ENCODE peak calls at places on chromosomes 3 and 15, in six cellular contexts. Q is A549, L is K562, Z is endothelial cell of umbilical vein, B is H1, K is HepG2. W is an unnamed sample.

GRCh38 chr3:72445827-72446405 is 402.3 kb downstream of the SHQ1 start:
- DNase-seq in Z (peak; percentile 46), K (no peak), B (no peak), Q (no peak), L (no peak), W (no peak)

GRCh38 chr15:68259883-68260282 is 17.7 kb upstream of the FEM1B start:
- DNase-seq in Q (no peak), B (no peak), Z (no peak), L (no peak), K (no peak), W (no peak)

GRCh38 chr3:11757441-11757875 is 89.2 kb downstream of the TAMM41 start:
- DNase-seq in K (no peak), L (no peak), Z (no peak), Q (no peak), B (no peak), W (no peak)

GRCh38 chr15:60414016-60414682 is 16.4 kb upstream of the ANXA2 start:
- DNase-seq in B (no peak), K (no peak), Z (peak; percentile 12), Q (no peak), L (no peak), W (no peak)

GRCh38 chr15:55546718-55547117 is 38.7 kb upstream of the DNAAF4 start:
- DNase-seq in B (no peak), Z (no peak), K (no peak), L (no peak), Q (no peak), W (no peak)

GRCh38 chr15:100256985-100257650 is 84.7 kb downstream of the ADAMTS17 start:
- DNase-seq in K (no peak), Q (no peak), B (no peak), L (no peak), Z (no peak), W (no peak)

GRCh38 chr3:134144694-134145093 is 106.0 kb downstream of the RYK start:
- DNase-seq in Z (peak; percentile 7), B (no peak), Q (no peak), L (no peak), K (no peak), W (no peak)

GRCh38 chr3:148878073-148878472 is 13.0 kb downstream of the CPA3 start:
- DNase-seq in K (no peak), Q (no peak), B (no peak), Z (no peak), L (no peak), W (no peak)

GRCh38 chr15:22954326-22954725 is 25.8 kb downstream of the CYFIP1 start:
- DNase-seq in L (no peak), K (no peak), B (no peak), Q (no peak), Z (no peak), W (no peak)

GRCh38 chr3:192188218-192188835 is 539.0 kb downstream of the FGF12 start:
- DNase-seq in Q (peak; percentile 21), Z (peak; percentile 46), B (peak; percentile 49), K (peak; percentile 33), L (peak; percentile 27), W (peak; percentile 77)

GRCh38 chr3:177201707-177202397 is 4.6 kb upstream of the TBL1XR1 start:
- DNase-seq in Q (no peak), K (no peak), L (no peak), Z (no peak), B (no peak), W (no peak)

GRCh38 chr3:14853280-14853956 is 34.7 kb downstream of the FGD5 start:
- DNase-seq in Z (no peak), Q (no peak), B (no peak), K (no peak), L (no peak), W (no peak)

GRCh38 chr3:4504340-4505261 is 11.5 kb downstream of the ITPR1 start:
- DNase-seq in K (no peak), B (no peak), Z (no peak), Q (no peak), L (no peak), W (no peak)

GRCh38 chr3:56720836-56721235 is 37.8 kb upstream of the TASOR start:
- DNase-seq in Z (no peak), B (no peak), K (no peak), Q (no peak), L (no peak), W (no peak)

GRCh38 chr3:114623420-114624046 is 329.7 kb downstream of the TIGIT start:
- DNase-seq in Z (peak; percentile 39), Q (no peak), K (peak; percentile 24), B (no peak), L (no peak), W (no peak)

GRCh38 chr3:185402561-185402960 is 39.6 kb downstream of the MAP3K13 start:
- DNase-seq in K (no peak), Q (no peak), L (no peak), B (no peak), Z (no peak), W (no peak)

GRCh38 chr3:50675179-50676030 is 678 bp downstream of the DOCK3 start:
- DNase-seq in Q (no peak), L (peak; percentile 44), K (no peak), B (no peak), Z (no peak), W (peak; percentile 86)

GRCh38 chr3:140163159-140163763 is 228.3 kb downstream of the CLSTN2 start:
- DNase-seq in L (no peak), Z (no peak), B (no peak), K (no peak), Q (no peak), W (no peak)

GRCh38 chr3:33717866-33718594 is at the start of gene CLASP2:
- DNase-seq in Q (peak; percentile 89), L (peak; percentile 94), Z (peak; percentile 91), K (peak; percentile 76), B (peak; percentile 76), W (peak; percentile 83)

GRCh38 chr15:31570591-31570990 is 244.0 kb downstream of the KLF13 start:
- DNase-seq in Z (no peak), B (no peak), L (no peak), K (no peak), Q (no peak), W (no peak)

DNA sequence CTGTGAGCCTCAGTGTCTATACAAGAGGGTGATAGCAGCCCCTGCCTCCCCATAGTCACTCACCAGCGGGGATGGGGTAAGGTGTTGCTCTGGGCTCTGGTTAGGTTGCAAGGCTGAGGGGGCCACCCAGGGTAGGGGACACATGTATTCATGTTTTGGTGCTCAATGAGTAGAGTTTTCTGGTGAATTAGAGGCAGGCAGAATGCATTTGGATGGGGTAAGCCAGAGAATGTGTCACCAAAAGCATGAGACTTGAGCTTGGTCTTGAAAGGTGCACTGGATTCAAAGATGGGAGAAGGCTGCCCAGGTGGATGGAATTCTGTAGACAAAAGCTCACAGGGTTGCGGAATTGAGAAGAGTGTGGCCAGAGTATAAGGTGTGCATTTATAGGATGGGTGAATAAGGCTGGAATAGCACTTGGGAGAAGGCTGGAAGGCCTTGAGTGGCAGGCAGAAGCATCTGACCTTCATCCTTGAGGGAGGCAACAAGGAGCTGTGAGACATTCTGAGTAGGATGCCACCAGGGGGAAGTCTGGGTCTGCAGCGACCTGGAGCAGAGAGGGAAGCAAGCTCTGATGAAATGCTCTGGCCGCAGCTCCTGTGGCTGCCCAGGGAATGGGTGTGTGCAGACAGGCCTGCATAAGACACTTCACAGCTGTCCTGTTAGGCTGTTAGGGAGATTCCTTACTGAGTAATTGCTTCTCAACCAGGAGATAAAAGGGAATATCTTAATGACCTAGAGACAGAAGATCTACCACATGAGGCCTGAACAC is 149.6 kb downstream of the CHDH start:
- DNase-seq in K (no peak), L (no peak), B (no peak), Q (no peak), Z (no peak), W (no peak)
- TF ChIP-seq JUN in K (no peak), L (no peak), B (no peak), Q (no peak), Z (no peak), W (no peak)

DNA sequence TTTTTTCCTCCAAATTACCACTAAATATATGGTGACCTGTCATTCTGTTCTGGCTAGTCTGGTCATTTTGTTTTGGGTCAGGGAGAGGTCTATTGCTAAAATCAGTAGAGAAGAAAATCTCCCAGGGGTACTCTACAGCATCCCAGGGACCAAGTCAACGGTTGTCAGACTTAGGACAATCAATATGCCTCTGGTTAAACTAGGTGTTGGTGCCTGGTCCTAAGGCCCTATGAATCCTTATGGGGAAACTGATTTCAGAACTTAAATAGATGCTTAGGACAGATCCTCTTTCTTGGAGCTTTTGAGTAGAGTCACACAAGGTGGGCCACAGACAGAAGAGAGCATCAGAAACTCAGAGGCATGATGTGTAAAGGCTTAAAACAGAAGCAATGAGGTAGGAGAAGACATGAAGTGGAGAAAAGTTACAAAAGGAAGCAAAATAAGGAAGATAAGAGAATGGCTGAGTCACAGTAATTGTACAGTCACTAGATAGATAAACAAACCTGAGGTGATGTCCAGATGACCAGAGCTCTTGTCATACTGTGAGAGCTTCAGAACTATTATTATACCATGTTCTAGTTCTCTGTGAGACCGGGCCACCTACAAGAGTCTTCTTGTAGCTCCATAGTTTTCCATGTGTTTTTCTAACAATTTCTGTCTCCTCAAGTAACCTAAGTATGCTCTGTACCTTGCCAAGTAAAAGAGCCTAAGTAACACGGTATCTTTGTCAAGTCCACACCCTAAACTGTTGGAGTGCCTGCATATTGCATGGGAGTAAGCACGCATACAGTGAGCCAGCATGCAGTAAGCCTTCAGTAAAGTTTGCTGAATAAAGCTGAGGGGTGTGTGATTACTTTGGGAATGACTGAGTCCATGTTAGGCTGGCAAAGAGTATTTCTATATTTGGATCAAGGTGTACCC is 44.6 kb upstream of the LEKR1 start:
- DNase-seq in K (no peak), L (peak; percentile 72), Q (peak; percentile 75), B (no peak), Z (peak; percentile 52), W (no peak)
- TF ChIP-seq JUN in K (no peak), L (peak; percentile 69), Q (no peak), B (no peak), Z (no peak), W (no peak)

GRCh38 chr3:40736943-40737342 is 212.2 kb downstream of the ZNF621 start:
- DNase-seq in Q (no peak), Z (no peak), B (no peak), K (no peak), L (no peak), W (no peak)

GRCh38 chr3:40745381-40746106 is 220.8 kb downstream of the ZNF621 start:
- DNase-seq in L (no peak), Q (no peak), Z (no peak), K (no peak), B (no peak), W (no peak)

GRCh38 chr3:40737343-40737742 is 212.6 kb downstream of the ZNF621 start:
- DNase-seq in L (no peak), Z (no peak), B (no peak), Q (no peak), K (no peak), W (no peak)

GRCh38 chr3:40741729-40742128 is 217.0 kb downstream of the ZNF621 start:
- DNase-seq in Q (no peak), B (no peak), K (no peak), Z (peak; percentile 26), L (no peak), W (no peak)
- TF ChIP-seq JUN in Q (no peak), B (no peak), K (no peak), Z (no peak), L (no peak), W (no peak)

DNA sequence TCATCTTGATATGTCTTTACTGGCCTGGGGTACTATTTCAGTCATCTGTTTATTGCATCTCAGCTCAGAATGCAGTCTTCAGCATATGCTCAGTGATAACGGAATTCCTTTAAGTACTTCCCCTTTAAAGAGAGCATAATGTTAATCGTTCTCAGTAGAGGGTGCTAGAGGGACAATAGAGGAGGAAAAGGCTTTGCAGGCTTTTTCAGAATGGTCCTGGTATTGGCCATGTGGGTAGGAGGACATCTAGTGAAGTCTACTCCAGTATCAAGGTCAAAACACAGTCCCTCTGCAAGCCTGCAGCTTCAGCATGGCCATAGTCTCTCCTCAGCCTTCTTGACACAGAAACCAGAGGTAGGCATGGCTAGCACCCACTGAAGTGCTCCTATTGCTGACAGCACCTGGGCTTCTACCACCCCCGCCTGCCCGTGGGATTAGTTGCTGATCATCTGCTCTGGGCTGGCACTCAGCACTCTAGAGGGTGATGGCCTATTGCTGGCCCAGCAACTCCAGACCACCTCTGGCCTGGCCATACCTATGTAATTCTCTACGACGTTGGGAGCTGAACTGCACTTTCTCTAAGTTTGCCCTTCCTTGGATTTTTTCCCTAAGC is 65.4 kb downstream of the KCNH8 start:
- DNase-seq in L (no peak), B (no peak), K (peak; percentile 4), Z (no peak), Q (no peak), W (no peak)
- TF ChIP-seq JUN in L (no peak), B (no peak), K (no peak), Z (no peak), Q (no peak), W (no peak)